ENCODE peak calls at places on chromosomes 6 and 20, in four cellular contexts. M is amniotic epithelial cell, E is hippocampal formation, O is fibroblast of pulmonary artery. S is an unnamed sample.

GRCh38 chr6:152463183-152463582 is 174.0 kb downstream of the SYNE1 start:
- DNase-seq in M (no peak), E (no peak), O (no peak), S (no peak)

GRCh38 chr6:151495380-151495779 is 1.6 kb downstream of the CCDC170 start:
- DNase-seq in M (no peak), E (no peak), O (no peak), S (no peak)

GRCh38 chr6:128731249-128732165 is 151.4 kb upstream of the LAMA2 start:
- DNase-seq in M (peak; percentile 76), E (peak; percentile 71), O (peak; percentile 75), S (no peak)

GRCh38 chr6:116327803-116328527 is 42.8 kb upstream of the DSE start:
- DNase-seq in M (peak; percentile 39), E (no peak), O (no peak), S (no peak)

GRCh38 chr6:105087571-105088211 is 92.1 kb downstream of the POPDC3 start:
- DNase-seq in M (peak; percentile 58), E (peak; percentile 83), O (peak; percentile 80), S (no peak)

GRCh38 chr6:154549179-154549578 is 38.7 kb upstream of the CNKSR3 start:
- DNase-seq in M (no peak), E (no peak), O (no peak), S (no peak)

GRCh38 chr20:48826883-48827771 is 672 bp downstream of the PREX1 start:
- DNase-seq in M (no peak), E (no peak), O (no peak), S (peak; percentile 52)

GRCh38 chr20:62818592-62819493 is 2.0 kb downstream of the COL9A3 start:
- DNase-seq in M (peak; percentile 47), E (peak; percentile 57), O (peak; percentile 70), S (no peak)

GRCh38 chr6:90739339-90739738 is 152.5 kb upstream of the MAP3K7 start:
- DNase-seq in M (no peak), E (no peak), O (no peak), S (no peak)

GRCh38 chr20:20680991-20681508 is 31.4 kb downstream of the RALGAPA2 start:
- DNase-seq in M (no peak), E (no peak), O (no peak), S (no peak)

GRCh38 chr20:21147593-21147992 is 21.7 kb downstream of the KIZ start:
- DNase-seq in M (peak; percentile 69), E (no peak), O (peak; percentile 27), S (no peak)

GRCh38 chr6:45432944-45433343 is 55.2 kb upstream of the SUPT3H start:
- DNase-seq in M (peak; percentile 73), E (no peak), O (peak; percentile 62), S (no peak)

GRCh38 chr6:136987526-136987925 is 57.2 kb downstream of the IL20RA start:
- DNase-seq in M (no peak), E (no peak), O (no peak), S (no peak)

GRCh38 chr6:30533460-30534294 is 22.6 kb downstream of the GNL1 start:
- DNase-seq in M (no peak), E (no peak), O (no peak), S (no peak)

GRCh38 chr6:139474145-139475108 is 100.0 kb upstream of the CITED2 start:
- DNase-seq in M (peak; percentile 40), E (peak; percentile 32), O (peak; percentile 56), S (no peak)

GRCh38 chr6:104182811-104183210 is 676.9 kb downstream of the HACE1 start:
- DNase-seq in M (peak; percentile 21), E (no peak), O (peak; percentile 40), S (no peak)

GRCh38 chr20:45405566-45406259 is 2.4 kb upstream of the DBNDD2 start:
- DNase-seq in M (no peak), E (no peak), O (no peak), S (no peak)

GRCh38 chr6:86193821-86194220 is 551.1 kb upstream of the SYNCRIP start:
- DNase-seq in M (no peak), E (no peak), O (no peak), S (no peak)

GRCh38 chr6:144104898-144105487 is 9.6 kb upstream of the SF3B5 start:
- DNase-seq in M (peak; percentile 76), E (peak; percentile 48), O (peak; percentile 90), S (peak; percentile 11)

GRCh38 chr6:33828764-33829731 is 25.2 kb upstream of the MLN start:
- DNase-seq in M (peak; percentile 27), E (no peak), O (peak; percentile 38), S (peak; percentile 23)

GRCh38 chr6:132270745-132271414 is 130.4 kb downstream of the MOXD1 start:
- DNase-seq in M (no peak), E (no peak), O (no peak), S (no peak)

GRCh38 chr6:170067257-170067656 is 223.6 kb downstream of the DLL1 start:
- DNase-seq in M (no peak), E (no peak), O (no peak), S (no peak)

GRCh38 chr20:31674895-31675827 is 37.4 kb downstream of the COX4I2 start:
- DNase-seq in M (peak; percentile 96), E (peak; percentile 50), O (peak; percentile 93), S (peak; percentile 68)

GRCh38 chr6:3328145-3328544 is 69.4 kb downstream of the PSMG4 start:
- DNase-seq in M (no peak), E (no peak), O (peak; percentile 55), S (no peak)

GRCh38 chr6:40968620-40969145 is 70.3 kb downstream of the UNC5CL start:
- DNase-seq in M (peak; percentile 25), E (no peak), O (no peak), S (no peak)

GRCh38 chr6:125066964-125067363 is 86.6 kb upstream of the TPD52L1 start:
- DNase-seq in M (peak; percentile 89), E (no peak), O (peak; percentile 37), S (no peak)

GRCh38 chr20:11917663-11918062 is at the start of gene BTBD3:
- DNase-seq in M (peak; percentile 39), E (peak; percentile 84), O (peak; percentile 77), S (no peak)

GRCh38 chr6:157599191-157599590 is 218.2 kb downstream of the ZDHHC14 start:
- DNase-seq in M (no peak), E (no peak), O (no peak), S (no peak)

GRCh38 chr6:21987501-21987957 is 309.3 kb downstream of the PRL start:
- DNase-seq in M (peak; percentile 98), E (no peak), O (peak; percentile 97), S (no peak)

GRCh38 chr20:3218307-3218988 is 9.2 kb downstream of the ITPA start:
- DNase-seq in M (no peak), E (no peak), O (no peak), S (peak; percentile 55)

GRCh38 chr6:147001621-147002020 is 202.6 kb upstream of the STXBP5 start:
- DNase-seq in M (peak; percentile 27), E (no peak), O (no peak), S (no peak)

GRCh38 chr6:108675226-108676160 is 114.8 kb downstream of the FOXO3 start:
- DNase-seq in M (no peak), E (no peak), O (no peak), S (no peak)

GRCh38 chr20:51220293-51220706 is 197.4 kb upstream of the KCNG1 start:
- DNase-seq in M (no peak), E (no peak), O (peak; percentile 9), S (peak; percentile 42)

GRCh38 chr6:47722178-47722577 is 23.8 kb downstream of the ADGRF4 start:
- DNase-seq in M (no peak), E (no peak), O (no peak), S (no peak)

GRCh38 chr20:62409935-62410741 is 3.1 kb upstream of the CABLES2 start:
- DNase-seq in M (peak; percentile 39), E (no peak), O (peak; percentile 23), S (peak; percentile 56)

GRCh38 chr6:169427856-169428255 is 174.2 kb upstream of the THBS2 start:
- DNase-seq in M (peak; percentile 83), E (no peak), O (peak; percentile 80), S (no peak)